ENCODE peak calls at places on chromosomes 7 and 10, in four cellular contexts. H, N, M and F are unnamed samples.

GRCh38 chr7:43071604-43072003 is 40.8 kb upstream of the HECW1 start:
- DNase-seq in H (no peak), N (no peak), M (no peak), F (no peak)

GRCh38 chr7:155807013-155807804 is 5.1 kb downstream of the SHH start:
- DNase-seq in H (no peak), N (no peak), M (no peak), F (no peak)

GRCh38 chr10:3273966-3274365 is 101.4 kb upstream of the PITRM1 start:
- DNase-seq in H (no peak), N (no peak), M (no peak), F (no peak)

GRCh38 chr10:16964571-16965241 is 147.5 kb upstream of the RSU1 start:
- DNase-seq in H (no peak), N (no peak), M (no peak), F (no peak)

GRCh38 chr7:95594185-95594584 is 2.1 kb downstream of the PDK4 start:
- DNase-seq in H (no peak), N (no peak), M (no peak), F (no peak)

GRCh38 chr7:55533729-55534080 is 38.6 kb downstream of the VOPP1 start:
- DNase-seq in H (no peak), N (no peak), M (no peak), F (no peak)

GRCh38 chr7:128356546-128357365 is 4.7 kb downstream of the PRRT4 start:
- DNase-seq in H (no peak), N (no peak), M (no peak), F (no peak)

GRCh38 chr10:46547881-46548780 is 8.3 kb downstream of the GPRIN2 start:
- DNase-seq in H (no peak), N (peak), M (no peak), F (no peak)

GRCh38 chr10:76034236-76035009 is 603.0 kb downstream of the LRMDA start:
- DNase-seq in H (no peak), N (no peak), M (no peak), F (no peak)

GRCh38 chr7:93902777-93903423 is 3.5 kb upstream of the GNGT1 start:
- DNase-seq in H (peak), N (no peak), M (no peak), F (no peak)

GRCh38 chr10:132554991-132555647 is 17.5 kb downstream of the INPP5A start:
- DNase-seq in H (no peak), N (no peak), M (no peak), F (no peak)

GRCh38 chr7:1922071-1922869 is 252.2 kb downstream of the ELFN1 start:
- DNase-seq in H (no peak), N (peak), M (no peak), F (no peak)

GRCh38 chr10:23172846-23173548 is 19.1 kb upstream of the PTF1A start:
- DNase-seq in H (peak), N (no peak), M (no peak), F (no peak)

GRCh38 chr7:99499356-99499712 is 747 bp downstream of the ZNF394 start:
- DNase-seq in H (no peak), N (no peak), M (no peak), F (no peak)

GRCh38 chr10:123270221-123270620 is 116.0 kb downstream of the BUB3 start:
- DNase-seq in H (no peak), N (no peak), M (no peak), F (no peak)

GRCh38 chr10:47253030-47253637 is 46.9 kb upstream of the GDF10 start:
- DNase-seq in H (no peak), N (no peak), M (no peak), F (no peak)

GRCh38 chr7:80014507-80014906 is 120.1 kb upstream of the GNAI1 start:
- DNase-seq in H (peak), N (no peak), M (no peak), F (no peak)

GRCh38 chr7:148116954-148117353 is 473.6 kb upstream of the C7orf33 start:
- DNase-seq in H (no peak), N (no peak), M (no peak), F (no peak)

GRCh38 chr7:43390601-43391000 is 192.3 kb upstream of the STK17A start:
- DNase-seq in H (no peak), N (no peak), M (no peak), F (no peak)

GRCh38 chr10:12847361-12847975 is 154.0 kb downstream of the CCDC3 start:
- DNase-seq in H (peak), N (no peak), M (no peak), F (no peak)

GRCh38 chr7:139089118-139089517 is 20.4 kb downstream of the ZC3HAV1 start:
- DNase-seq in H (no peak), N (no peak), M (no peak), F (no peak)

GRCh38 chr10:79112898-79113431 is 44.2 kb downstream of the ZMIZ1 start:
- DNase-seq in H (no peak), N (peak), M (no peak), F (no peak)

GRCh38 chr7:129951076-129952011 is 1.4 kb downstream of the UBE2H start:
- DNase-seq in H (no peak), N (peak), M (no peak), F (no peak)

GRCh38 chr10:131698232-131698631 is 202.6 kb upstream of the PPP2R2D start:
- DNase-seq in H (no peak), N (no peak), M (no peak), F (no peak)

GRCh38 chr10:124991872-124992271 is 49.9 kb downstream of the ZRANB1 start:
- DNase-seq in H (no peak), N (no peak), M (no peak), F (no peak)

GRCh38 chr7:117153016-117153415 is 169.8 kb downstream of the WNT2 start:
- DNase-seq in H (no peak), N (no peak), M (no peak), F (no peak)

GRCh38 chr7:40306596-40306995 is 171.8 kb downstream of the SUGCT start:
- DNase-seq in H (no peak), N (no peak), M (no peak), F (no peak)

GRCh38 chr7:142263598-142264380 is 5.9 kb upstream of the PRSS58 start:
- DNase-seq in H (no peak), N (no peak), M (no peak), F (no peak)

GRCh38 chr7:124930655-124931597 is 1.3 kb upstream of the POT1 start:
- DNase-seq in H (no peak), N (no peak), M (no peak), F (no peak)

GRCh38 chr10:103667390-103667789 is 173.9 kb downstream of the NEURL1 start:
- DNase-seq in H (no peak), N (no peak), M (no peak), F (no peak)

GRCh38 chr10:91901784-91902677 is 7.3 kb downstream of the FGFBP3 start:
- DNase-seq in H (no peak), N (peak), M (peak), F (no peak)

GRCh38 chr7:69717221-69717620 is 118.9 kb downstream of the AUTS2 start:
- DNase-seq in H (no peak), N (no peak), M (no peak), F (no peak)

GRCh38 chr10:24432478-24433416 is 223.8 kb downstream of the KIAA1217 start:
- DNase-seq in H (no peak), N (no peak), M (no peak), F (no peak)

GRCh38 chr10:74227697-74228424 is 76.8 kb downstream of the ADK start:
- DNase-seq in H (no peak), N (no peak), M (no peak), F (no peak)

GRCh38 chr10:78664929-78665525 is 403.7 kb upstream of the ZMIZ1 start:
- DNase-seq in H (peak), N (no peak), M (peak), F (no peak)

GRCh38 chr10:110421512-110422138 is 76.1 kb upstream of the DUSP5 start:
- DNase-seq in H (no peak), N (no peak), M (no peak), F (no peak)

GRCh38 chr10:23065549-23065948 is 29.8 kb upstream of the MSRB2 start:
- DNase-seq in H (no peak), N (peak), M (no peak), F (no peak)